ENCODE peak calls at places on chromosome 10, in six cellular contexts. D is foreskin fibroblast, P is lower lobe of right lung, M is upper lobe of right lung, Y is fibroblast of pulmonary artery, A is HCT116. B is an unnamed sample.
A peak's percentile ranks its signal among the peaks of the same experiment; 100 is the strongest.

GRCh38 chr10:8050561-8051108 is 3.9 kb upstream of the GATA3 start:
- DNase-seq in D (no peak), Y (peak; percentile 38), M (peak; percentile 66), A (no peak), P (no peak), B (no peak)

GRCh38 chr10:46310851-46311250 is 24.1 kb downstream of the ANTXRL start:
- DNase-seq in M (peak; percentile 50), P (no peak), A (no peak), D (no peak), Y (no peak), B (no peak)

GRCh38 chr10:51699475-51700227 is at the start of gene CSTF2T:
- DNase-seq in A (peak; percentile 94), Y (peak; percentile 97), P (peak; percentile 88), M (peak; percentile 91), D (peak; percentile 86), B (peak; percentile 90)

GRCh38 chr10:95963992-95964391 is 56.2 kb downstream of the CC2D2B start:
- DNase-seq in D (no peak), P (no peak), M (no peak), Y (no peak), A (no peak), B (no peak)

GRCh38 chr10:113060221-113061053 is 110.4 kb downstream of the TCF7L2 start:
- DNase-seq in A (no peak), P (peak; percentile 55), M (no peak), Y (peak; percentile 36), D (no peak), B (no peak)

GRCh38 chr10:127524229-127524628 is 24.9 kb upstream of the NPS start:
- DNase-seq in D (no peak), Y (no peak), M (no peak), A (peak; percentile 16), P (no peak), B (no peak)

GRCh38 chr10:48439581-48440041 is 133.1 kb downstream of the MAPK8 start:
- DNase-seq in A (no peak), M (peak; percentile 69), Y (peak; percentile 34), P (peak; percentile 57), D (no peak), B (no peak)

GRCh38 chr10:27242951-27243551 is 2.5 kb upstream of the ACBD5 start:
- DNase-seq in A (peak; percentile 65), P (no peak), M (no peak), D (peak; percentile 43), Y (peak; percentile 79), B (peak; percentile 33)

GRCh38 chr10:13039761-13040160 is 38.2 kb upstream of the CCDC3 start:
- DNase-seq in D (no peak), M (no peak), P (no peak), Y (no peak), A (no peak), B (no peak)

GRCh38 chr10:124302951-124303505 is 115.7 kb downstream of the OAT start:
- DNase-seq in M (peak; percentile 47), Y (no peak), A (no peak), P (no peak), D (no peak), B (no peak)

GRCh38 chr10:109429956-109430760 is 493.2 kb downstream of the XPNPEP1 start:
- DNase-seq in A (no peak), Y (peak; percentile 65), P (no peak), M (no peak), D (peak; percentile 25), B (no peak)

GRCh38 chr10:87700031-87700796 is 40.5 kb downstream of the PAPSS2 start:
- DNase-seq in M (no peak), A (no peak), D (peak; percentile 12), P (no peak), Y (peak; percentile 80), B (no peak)

GRCh38 chr10:113493195-113493594 is 59.7 kb upstream of the HABP2 start:
- DNase-seq in Y (no peak), P (no peak), A (no peak), D (peak; percentile 3), M (no peak), B (no peak)

GRCh38 chr10:95788830-95789229 is 32.9 kb downstream of the ENTPD1 start:
- DNase-seq in D (peak; percentile 71), Y (peak; percentile 82), A (no peak), M (no peak), P (no peak), B (no peak)

GRCh38 chr10:46549171-46550075 is 7.0 kb downstream of the GPRIN2 start:
- DNase-seq in M (peak; percentile 71), A (no peak), P (peak; percentile 58), D (no peak), Y (no peak), B (no peak)

GRCh38 chr10:58662314-58662713 is 149.6 kb downstream of the BICC1 start:
- DNase-seq in Y (peak; percentile 90), M (no peak), P (no peak), A (no peak), D (peak; percentile 79), B (no peak)

GRCh38 chr10:46285966-46286620 is 704 bp upstream of the ANTXRL start:
- DNase-seq in M (peak; percentile 31), P (no peak), A (no peak), Y (no peak), D (no peak), B (no peak)

GRCh38 chr10:132364594-132364970 is 32.4 kb upstream of the PWWP2B start:
- DNase-seq in P (peak; percentile 53), M (peak; percentile 46), A (no peak), D (no peak), Y (no peak), B (no peak)

GRCh38 chr10:124699471-124700292 is 44.5 kb downstream of the FAM53B start:
- DNase-seq in D (no peak), M (no peak), Y (no peak), P (no peak), A (no peak), B (no peak)

GRCh38 chr10:12708921-12709320 is 292.6 kb downstream of the CCDC3 start:
- DNase-seq in A (no peak), P (no peak), M (no peak), Y (no peak), D (no peak), B (no peak)

GRCh38 chr10:133411523-133412380 is 12.7 kb downstream of the SPRN start:
- DNase-seq in A (no peak), D (no peak), M (no peak), P (no peak), Y (no peak), B (no peak)

GRCh38 chr10:49599546-49599945 is 10.6 kb upstream of the SLC18A3 start:
- DNase-seq in D (no peak), Y (no peak), M (no peak), P (no peak), A (no peak), B (no peak)

GRCh38 chr10:128036746-128037542 is 89.3 kb downstream of the MKI67 start:
- DNase-seq in P (no peak), D (no peak), M (no peak), Y (peak; percentile 39), A (peak; percentile 10), B (no peak)

GRCh38 chr10:88115406-88115805 is 252.0 kb downstream of the PTEN start:
- DNase-seq in D (no peak), P (no peak), Y (no peak), A (no peak), M (no peak), B (no peak)

DNA sequence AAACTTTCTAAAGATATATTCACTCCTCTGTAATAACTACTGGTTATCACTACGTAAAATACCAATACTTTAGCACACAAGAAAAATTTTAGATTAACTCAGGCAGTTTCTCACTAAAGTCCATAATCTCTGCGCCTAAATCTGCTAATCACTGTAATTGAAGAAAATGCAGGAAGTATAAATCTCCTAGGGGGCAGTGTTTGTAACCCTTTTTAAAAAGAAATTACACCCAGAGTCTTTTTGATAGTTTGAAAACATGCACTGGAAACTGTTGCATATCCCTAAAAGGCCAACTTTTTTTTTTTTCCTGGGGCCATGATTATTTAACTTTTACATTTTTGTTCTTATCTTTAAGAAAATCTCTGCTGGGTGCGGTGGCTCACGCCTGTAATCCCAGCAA is 209.6 kb downstream of the KIAA1217 start:
- DNase-seq in A (no peak), Y (peak; percentile 2), M (no peak), P (no peak), D (no peak), B (no peak)
- TF ChIP-seq CTCF in A (peak; percentile 24), Y (peak; percentile 18), M (peak; percentile 13), P (no peak), D (no peak), B (no peak)

GRCh38 chr10:30059209-30060107 is at the start of gene JCAD:
- DNase-seq in A (no peak), P (peak; percentile 80), M (peak; percentile 86), D (peak; percentile 43), Y (peak; percentile 23), B (no peak)

GRCh38 chr10:30056767-30057355 is 2.5 kb downstream of the JCAD start:
- DNase-seq in M (no peak), P (no peak), Y (peak; percentile 12), A (peak; percentile 60), D (no peak), B (no peak)

GRCh38 chr10:30057421-30057841 is 2.0 kb downstream of the JCAD start:
- DNase-seq in M (no peak), Y (peak; percentile 16), P (no peak), A (peak; percentile 79), D (peak; percentile 10), B (no peak)

GRCh38 chr10:30058111-30058510 is 1.3 kb downstream of the JCAD start:
- DNase-seq in D (no peak), Y (no peak), M (no peak), P (no peak), A (no peak), B (no peak)

DNA sequence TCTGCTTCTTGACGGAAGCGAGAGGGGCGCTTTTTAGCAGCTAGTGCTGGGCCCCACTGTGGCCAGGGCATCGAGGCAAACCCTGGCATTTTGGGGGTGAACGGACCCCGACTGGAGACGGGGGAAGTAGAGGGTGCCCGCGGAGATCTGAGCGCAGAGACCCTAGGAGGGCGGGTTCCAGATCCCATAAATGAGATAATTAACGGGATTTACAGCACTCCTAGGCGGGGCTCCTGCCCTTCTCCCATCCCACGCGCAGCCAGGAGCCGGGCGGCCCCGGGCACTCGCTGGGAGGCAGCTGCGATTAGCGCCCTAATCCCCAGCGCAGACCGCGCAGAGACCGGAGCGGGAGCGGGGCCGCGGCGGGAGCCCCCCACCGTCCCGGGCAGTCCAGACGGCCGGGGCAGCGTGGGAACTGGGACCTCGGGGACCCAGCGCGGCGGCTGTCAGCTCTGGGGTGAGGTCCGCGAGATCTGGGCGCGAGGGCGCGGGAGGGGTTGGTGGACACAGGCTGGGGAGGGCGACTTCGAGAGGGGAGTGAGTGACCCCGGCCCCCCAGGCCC is 735 bp downstream of the JCAD start:
- DNase-seq in Y (no peak), P (no peak), A (no peak), D (no peak), M (peak; percentile 68), B (no peak)
- H3K4me3 ChIP-seq in Y (peak overlapping the region; percentile 64), P (peak overlapping the region; percentile 73), A (peak overlapping the region; percentile 55), D (peak overlapping the region; percentile 68), M (peak overlapping the region; percentile 68), B (peak overlapping the region; percentile 60)

GRCh38 chr10:94500063-94500462 is 45.5 kb upstream of the HELLS start:
- DNase-seq in P (no peak), Y (peak; percentile 22), D (no peak), M (no peak), A (no peak), B (no peak)
- TF ChIP-seq CTCF in P (no peak), Y (peak; percentile 60), D (peak; percentile 51), M (peak; percentile 22), A (peak; percentile 8), B (peak; percentile 60)

DNA sequence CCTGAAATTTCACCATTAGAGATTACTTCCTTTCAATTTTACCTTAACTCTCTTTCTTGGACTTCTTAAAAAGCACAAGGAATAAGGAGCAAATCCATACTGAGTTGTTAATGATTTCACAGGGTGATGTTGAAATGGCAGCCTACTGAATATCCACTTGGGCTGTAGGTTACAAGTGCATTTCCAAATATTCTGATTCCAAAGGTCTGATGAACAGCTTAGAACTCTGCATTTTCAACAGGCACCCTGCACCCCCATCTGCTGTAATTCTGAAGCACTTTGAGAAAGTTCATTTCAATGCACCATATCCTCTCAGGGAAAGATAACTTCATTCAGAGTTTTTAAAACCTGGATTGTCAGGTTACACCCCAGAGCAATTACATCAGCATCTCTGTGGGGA is 368.4 kb downstream of the KCNMA1 start:
- DNase-seq in D (no peak), M (no peak), Y (no peak), P (no peak), A (no peak), B (no peak)
- H3K4me3 ChIP-seq in D (no peak overlapping the region), M (no peak overlapping the region), Y (no peak overlapping the region), P (no peak overlapping the region), A (no peak overlapping the region), B (no peak overlapping the region)